ENCODE peak calls at places on chromosomes 11 and 22, in five cellular contexts. C is HCT116, K is K562, H is HepG2, M is GM12878. X is an unnamed sample.

GRCh38 chr22:41830174-41830573 is 2.7 kb upstream of the SREBF2 start:
- DNase-seq in C (no peak), K (no peak), H (no peak), M (no peak), X (no peak)

GRCh38 chr11:77332259-77332658 is 30.8 kb upstream of the GDPD4 start:
- DNase-seq in C (no peak), K (no peak), H (no peak), M (no peak), X (no peak)

GRCh38 chr11:134047586-134047999 is 21.3 kb upstream of the JAM3 start:
- DNase-seq in C (no peak), K (peak), H (no peak), M (no peak), X (no peak)

GRCh38 chr22:19974935-19975706 is 33.5 kb upstream of the TXNRD2 start:
- DNase-seq in C (no peak), K (peak), H (no peak), M (no peak), X (no peak)

GRCh38 chr22:30028731-30029130 is 51.5 kb upstream of the HORMAD2 start:
- DNase-seq in C (no peak), K (no peak), H (no peak), M (no peak), X (no peak)

GRCh38 chr22:22345781-22346180 is 101.2 kb downstream of the VPREB1 start:
- DNase-seq in C (no peak), K (no peak), H (no peak), M (no peak), X (no peak)

GRCh38 chr11:123478352-123478986 is 48.4 kb downstream of the GRAMD1B start:
- DNase-seq in C (peak), K (peak), H (peak), M (peak), X (peak)

GRCh38 chr22:43846966-43847365 is 15.3 kb downstream of the SULT4A1 start:
- DNase-seq in C (no peak), K (no peak), H (no peak), M (no peak), X (no peak)

GRCh38 chr11:59175104-59175503 is 3.2 kb downstream of the DTX4 start:
- DNase-seq in C (no peak), K (no peak), H (no peak), M (no peak), X (no peak)

GRCh38 chr11:118939948-118940598 is 14.3 kb upstream of the BCL9L start:
- DNase-seq in C (no peak), K (no peak), H (no peak), M (no peak), X (peak)

GRCh38 chr11:12222099-12222751 is 111.8 kb downstream of the MICAL2 start:
- DNase-seq in C (no peak), K (peak), H (peak), M (no peak), X (no peak)

GRCh38 chr11:19557720-19558140 is 154.9 kb upstream of the NAV2 start:
- DNase-seq in C (peak), K (peak), H (peak), M (no peak), X (peak)

GRCh38 chr11:131474947-131475346 is 104.5 kb downstream of the NTM start:
- DNase-seq in C (no peak), K (no peak), H (no peak), M (no peak), X (no peak)

GRCh38 chr11:123047947-123048293 is 14.0 kb downstream of the HSPA8 start:
- DNase-seq in C (no peak), K (no peak), H (no peak), M (no peak), X (no peak)

GRCh38 chr11:132126973-132127900 is 756.8 kb downstream of the NTM start:
- DNase-seq in C (no peak), K (no peak), H (peak), M (no peak), X (peak)

GRCh38 chr11:104005234-104005855 is 31.1 kb upstream of the DDI1 start:
- DNase-seq in C (no peak), K (no peak), H (no peak), M (no peak), X (no peak)

DNA sequence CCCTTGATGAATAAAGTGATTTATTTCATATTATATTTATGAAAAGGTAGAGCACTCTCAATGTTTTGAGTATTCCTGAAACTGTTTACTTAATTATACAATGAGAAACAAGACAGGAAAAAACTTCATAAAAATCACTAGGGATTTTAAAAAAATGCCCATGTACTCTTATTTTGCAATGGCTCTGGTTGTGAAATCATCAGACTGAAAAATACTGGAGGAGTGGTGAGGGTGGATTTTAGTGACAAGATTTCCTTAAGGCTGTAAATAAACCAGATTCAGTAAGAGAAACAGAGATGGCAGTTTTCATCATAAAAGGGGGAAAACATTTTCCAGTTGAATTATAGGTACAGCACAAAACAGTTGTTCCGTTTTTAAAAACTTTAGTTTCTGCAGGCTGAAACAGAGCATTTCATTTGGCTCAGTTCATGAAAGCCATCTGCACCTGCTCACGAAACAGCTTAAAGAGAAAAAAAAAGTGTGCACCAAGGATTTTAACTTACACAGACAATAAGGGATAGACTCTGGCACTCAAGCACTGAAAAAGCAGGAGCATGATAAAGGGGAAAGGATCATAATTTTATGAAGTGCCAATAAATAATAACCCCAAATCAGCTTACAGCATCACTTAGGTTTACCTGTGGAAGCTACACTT is 100.7 kb downstream of the MAML2 start:
- DNase-seq in C (no peak), K (no peak), H (no peak), M (no peak), X (no peak)
- TF ChIP-seq REST in C (no peak), K (no peak), H (no peak), M (no peak), X (no peak)

DNA sequence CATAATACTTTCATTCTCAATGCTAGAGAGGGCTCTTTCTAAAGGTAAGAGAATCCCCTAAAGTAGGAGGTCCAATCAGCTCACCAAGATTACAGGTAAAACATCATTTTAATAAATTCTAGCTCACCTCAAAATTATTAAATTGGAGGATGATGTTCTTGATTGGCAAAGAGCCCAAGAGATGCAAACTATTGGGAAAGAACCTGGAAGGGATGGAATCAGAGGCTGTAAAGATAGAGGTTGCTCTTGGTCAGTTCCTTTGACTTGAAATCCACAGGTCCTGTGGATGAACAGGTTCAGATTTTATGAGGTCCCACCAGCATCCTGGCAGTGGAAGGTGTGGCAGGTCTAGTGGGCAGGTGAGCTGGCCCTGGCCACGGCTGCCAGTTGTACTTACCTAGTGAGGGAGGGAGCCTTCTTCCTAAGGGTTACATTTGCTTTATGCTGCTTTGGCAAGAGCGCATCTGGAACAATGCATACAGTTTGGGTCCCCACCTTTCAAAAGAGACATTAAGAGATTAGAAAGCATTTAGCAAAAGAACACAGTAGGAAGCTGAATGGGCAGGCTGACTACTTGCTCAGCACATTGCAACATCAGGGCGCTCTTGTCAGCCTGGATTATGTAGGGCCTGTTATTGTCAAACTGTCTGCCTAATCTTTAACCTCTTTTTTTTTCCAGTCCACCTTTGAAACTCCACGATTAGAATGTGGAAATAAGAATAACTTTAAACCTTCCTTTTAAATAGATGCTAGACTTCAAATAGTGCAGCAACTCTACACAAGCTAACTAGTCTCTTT is 97.0 kb downstream of the RDX start:
- DNase-seq in C (no peak), K (no peak), H (peak), M (no peak), X (no peak)
- TF ChIP-seq YY1 in C (no peak), K (no peak), H (no peak), M (no peak), X (no peak)

GRCh38 chr11:72778535-72779494 is 15.0 kb downstream of the STARD10 start:
- DNase-seq in C (no peak), K (no peak), H (peak), M (no peak), X (no peak)
- H3K4me3 ChIP-seq in C (no peak), K (no peak), H (peak), M (no peak), X (no peak)

DNA sequence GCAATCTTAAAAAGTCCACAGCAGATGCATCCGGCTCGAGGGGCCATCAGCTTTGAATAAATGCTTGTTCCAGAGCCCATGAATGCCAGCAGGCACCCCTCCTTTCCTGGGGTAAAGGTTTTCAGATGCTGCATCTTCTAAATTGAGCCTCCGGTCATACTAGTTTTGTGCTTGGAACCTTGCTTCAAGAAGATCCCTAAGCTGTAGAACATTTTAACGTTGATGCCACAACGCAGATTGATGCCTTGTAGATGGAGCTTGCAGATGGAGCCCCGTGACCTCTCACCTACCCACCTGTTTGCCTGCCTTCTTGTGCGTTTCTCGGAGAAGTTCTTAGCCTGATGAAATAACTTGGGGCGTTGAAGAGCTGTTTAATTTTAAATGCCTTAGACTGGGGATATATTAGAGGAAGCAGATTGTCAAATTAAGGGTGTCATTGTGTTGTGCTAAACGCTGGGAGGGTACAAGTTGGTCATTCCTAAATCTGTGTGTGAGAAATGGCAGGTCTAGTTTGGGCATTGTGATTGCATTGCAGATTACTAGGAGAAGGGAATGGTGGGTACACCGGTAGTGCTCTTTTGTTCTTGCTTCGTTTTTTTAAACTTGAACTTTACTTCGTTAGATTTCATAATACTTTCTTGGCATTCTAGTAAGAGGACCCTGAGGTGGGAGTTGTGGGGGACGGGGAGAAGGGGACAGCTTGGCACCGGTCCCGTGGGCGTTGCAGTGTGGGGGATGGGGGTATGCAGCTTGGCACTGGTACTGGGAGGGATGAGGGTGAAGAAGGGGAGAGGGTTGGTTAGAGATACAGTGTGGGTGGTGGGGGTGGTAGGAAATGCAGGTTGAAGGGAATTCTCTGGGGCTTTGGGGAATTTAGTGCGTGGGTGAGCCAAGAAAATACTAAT is 1.9 kb downstream of the NEAT1 start:
- DNase-seq in C (no peak), K (peak), H (no peak), M (no peak), X (no peak)
- TF ChIP-seq REST in C (no peak), K (no peak), H (no peak), M (peak), X (peak)

DNA sequence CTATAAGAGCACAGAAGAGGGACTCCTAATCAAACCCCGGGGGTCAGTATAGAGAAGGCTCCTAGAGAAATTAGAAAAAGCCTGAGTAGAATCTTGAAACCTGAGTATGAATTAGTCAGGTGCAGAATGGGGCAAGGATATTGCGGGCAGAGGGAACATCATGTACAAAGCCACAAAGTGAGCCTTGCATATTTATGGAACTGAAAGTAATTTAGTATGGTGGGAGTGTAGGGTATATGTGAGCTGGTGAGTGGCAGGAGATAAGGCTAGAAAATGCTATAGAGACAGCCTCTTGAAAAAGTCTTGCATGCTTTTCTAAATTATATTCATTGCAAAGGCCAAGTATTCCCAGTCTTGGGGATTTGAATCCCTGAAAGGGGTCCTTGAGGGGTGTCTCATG is 93.7 kb downstream of the STIM1 start:
- DNase-seq in C (no peak), K (no peak), H (no peak), M (peak), X (no peak)
- TF ChIP-seq YY1 in C (no peak), K (no peak), H (no peak), M (no peak), X (no peak)

DNA sequence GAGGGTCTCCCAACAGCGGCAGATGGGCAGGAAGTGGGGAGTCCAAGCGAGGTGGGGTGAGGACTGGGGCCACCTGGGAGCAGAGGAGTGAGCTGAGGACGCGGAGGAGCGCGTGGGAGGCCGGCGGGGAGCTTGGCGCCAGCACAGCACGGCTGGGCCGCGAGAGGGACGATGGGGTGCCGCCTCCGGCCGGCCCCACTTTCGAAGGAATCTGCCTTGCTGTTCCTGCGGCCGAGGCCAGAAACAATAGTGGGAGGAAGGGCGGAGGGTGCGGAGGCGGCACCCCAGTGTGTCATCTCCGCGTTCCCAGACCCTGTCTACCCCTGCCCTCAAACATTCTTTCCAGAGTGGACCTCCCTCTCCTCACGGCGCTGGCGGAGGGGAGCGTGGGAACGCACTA is 5.5 kb downstream of the INS start:
- DNase-seq in C (no peak), K (no peak), H (no peak), M (no peak), X (no peak)
- H3K4me3 ChIP-seq in C (no peak), K (no peak), H (no peak), M (no peak), X (no peak)

DNA sequence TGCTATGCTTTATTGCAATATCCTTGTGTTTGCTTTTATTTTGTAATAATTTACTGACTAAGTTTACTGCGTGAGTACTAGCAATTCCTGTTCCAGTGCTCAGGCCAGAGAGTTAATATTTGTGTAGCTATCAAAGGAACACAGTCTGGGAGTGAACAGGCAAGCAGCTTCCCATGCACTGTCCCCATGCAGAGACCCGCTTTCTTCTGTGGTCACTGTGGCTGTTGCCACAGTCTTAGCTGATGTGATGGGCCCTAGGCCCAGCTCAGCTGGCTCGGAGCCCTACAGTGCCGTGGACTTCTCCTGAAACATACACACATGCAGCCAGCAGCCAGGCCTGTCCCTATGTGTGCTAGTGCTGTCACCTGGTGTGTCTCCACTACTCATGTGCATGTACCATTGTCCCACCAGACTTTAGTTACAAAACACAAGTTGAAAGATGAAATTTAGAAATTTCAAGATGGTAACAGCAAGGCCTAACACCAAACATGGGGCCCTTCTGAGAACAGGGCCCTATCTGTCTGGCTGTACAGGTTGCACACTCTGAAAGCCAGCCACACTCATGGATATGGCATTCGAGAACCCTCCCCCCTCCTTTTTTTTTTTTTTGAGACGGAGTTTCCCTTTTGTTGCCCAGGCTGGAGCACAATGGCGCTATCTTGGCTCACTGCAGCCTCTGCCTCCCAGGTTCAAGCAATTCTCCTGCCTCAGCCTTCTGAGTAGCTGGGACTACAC is 12.3 kb upstream of the SCUBE2 start:
- DNase-seq in C (no peak), K (no peak), H (peak), M (no peak), X (no peak)
- TF ChIP-seq REST in C (no peak), K (no peak), H (no peak), M (no peak), X (no peak)

GRCh38 chr11:15911377-15912044 is 444.8 kb downstream of the SOX6 start:
- DNase-seq in C (no peak), K (no peak), H (no peak), M (no peak), X (no peak)
- TF ChIP-seq YY1 in C (no peak), K (no peak), H (no peak), M (no peak), X (no peak)